ENCODE peak calls at places on chromosome 10, in six cellular contexts. I is HepG2, N is caudate nucleus, C is spleen, D is cardiac muscle cell, Q is endodermal cell. U is an unnamed sample.

GRCh38 chr10:126223512-126224067 is 164.7 kb downstream of the ADAM12 start:
- DNase-seq in I (no peak), N (no peak), Q (no peak), D (no peak), C (no peak), U (no peak)

GRCh38 chr10:101712997-101713396 is 18.0 kb upstream of the FBXW4 start:
- DNase-seq in Q (no peak), D (no peak), N (no peak), I (no peak), C (no peak), U (no peak)

GRCh38 chr10:132667613-132668394 is 118.1 kb downstream of the NKX6-2 start:
- DNase-seq in N (no peak), I (no peak), C (peak; percentile 9), D (no peak), Q (no peak), U (no peak)

GRCh38 chr10:112811741-112812551 is 138.1 kb upstream of the TCF7L2 start:
- DNase-seq in Q (peak; percentile 77), N (peak; percentile 11), D (peak; percentile 92), C (no peak), I (peak; percentile 95), U (peak; percentile 88)

GRCh38 chr10:26024303-26024702 is 90.3 kb downstream of the MYO3A start:
- DNase-seq in C (no peak), I (no peak), N (no peak), D (no peak), Q (no peak), U (no peak)

GRCh38 chr10:45257615-45258014 is 57.8 kb downstream of the OR13A1 start:
- DNase-seq in I (no peak), N (no peak), C (no peak), D (no peak), Q (no peak), U (no peak)

GRCh38 chr10:62348029-62348428 is 26.1 kb upstream of the ZNF365 start:
- DNase-seq in N (no peak), C (no peak), Q (no peak), D (no peak), I (no peak), U (no peak)

GRCh38 chr10:31383810-31384588 is 65.0 kb downstream of the ZEB1 start:
- DNase-seq in C (no peak), I (no peak), N (no peak), D (no peak), Q (no peak), U (no peak)

GRCh38 chr10:110448682-110449418 is 48.9 kb upstream of the DUSP5 start:
- DNase-seq in C (peak; percentile 24), I (no peak), Q (peak; percentile 16), D (no peak), N (no peak), U (no peak)

GRCh38 chr10:49383853-49384252 is 12.0 kb downstream of the DRGX start:
- DNase-seq in D (no peak), C (no peak), Q (no peak), N (no peak), I (no peak), U (no peak)

GRCh38 chr10:49056356-49056755 is 59.0 kb downstream of the VSTM4 start:
- DNase-seq in C (no peak), N (no peak), Q (peak; percentile 41), D (no peak), I (no peak), U (no peak)

GRCh38 chr10:84097787-84098353 is 41.4 kb upstream of the GHITM start:
- DNase-seq in C (no peak), Q (no peak), N (no peak), D (peak; percentile 67), I (no peak), U (no peak)

GRCh38 chr10:34423607-34424325 is 391.3 kb downstream of the PARD3 start:
- DNase-seq in I (no peak), C (no peak), N (no peak), Q (no peak), D (no peak), U (no peak)

GRCh38 chr10:93993782-93994668 is at the start of gene PLCE1:
- DNase-seq in Q (peak; percentile 83), D (peak; percentile 54), N (peak; percentile 5), I (no peak), C (peak; percentile 77), U (no peak)

GRCh38 chr10:17023386-17024298 is 106.0 kb downstream of the CUBN start:
- DNase-seq in C (no peak), N (no peak), Q (peak; percentile 61), D (peak; percentile 98), I (peak; percentile 48), U (peak; percentile 58)

GRCh38 chr10:120012566-120012965 is 120.0 kb downstream of the SEC23IP start:
- DNase-seq in I (no peak), Q (no peak), C (no peak), D (no peak), N (no peak), U (no peak)

GRCh38 chr10:16916496-16916895 is 99.3 kb upstream of the RSU1 start:
- DNase-seq in Q (no peak), D (no peak), I (no peak), C (no peak), N (no peak), U (no peak)

GRCh38 chr10:74208081-74208480 is 57.1 kb downstream of the ADK start:
- DNase-seq in N (no peak), I (no peak), Q (peak; percentile 51), D (no peak), C (no peak), U (no peak)
- H3K27ac ChIP-seq in N (no peak overlapping the region), I (no peak overlapping the region), Q (no peak overlapping the region), D (no peak overlapping the region), C (no peak overlapping the region), U (no peak overlapping the region)

GRCh38 chr10:6163364-6164270 is 39.1 kb upstream of the PFKFB3 start:
- DNase-seq in D (peak; percentile 93), Q (peak; percentile 87), C (peak; percentile 98), I (no peak), N (peak; percentile 64), U (no peak)
- H3K27ac ChIP-seq in D (peak overlapping the region; percentile 97), Q (peak overlapping the region; percentile 42), C (peak overlapping the region; percentile 90), I (no peak overlapping the region), N (peak overlapping the region; percentile 82), U (peak overlapping the region; percentile 53)

GRCh38 chr10:14186245-14186644 is 144.5 kb downstream of the FRMD4A start:
- DNase-seq in N (no peak), I (peak; percentile 7), D (peak; percentile 25), Q (peak; percentile 63), C (no peak), U (no peak)
- H3K27ac ChIP-seq in N (no peak overlapping the region), I (no peak overlapping the region), D (no peak overlapping the region), Q (no peak overlapping the region), C (no peak overlapping the region), U (no peak overlapping the region)

DNA sequence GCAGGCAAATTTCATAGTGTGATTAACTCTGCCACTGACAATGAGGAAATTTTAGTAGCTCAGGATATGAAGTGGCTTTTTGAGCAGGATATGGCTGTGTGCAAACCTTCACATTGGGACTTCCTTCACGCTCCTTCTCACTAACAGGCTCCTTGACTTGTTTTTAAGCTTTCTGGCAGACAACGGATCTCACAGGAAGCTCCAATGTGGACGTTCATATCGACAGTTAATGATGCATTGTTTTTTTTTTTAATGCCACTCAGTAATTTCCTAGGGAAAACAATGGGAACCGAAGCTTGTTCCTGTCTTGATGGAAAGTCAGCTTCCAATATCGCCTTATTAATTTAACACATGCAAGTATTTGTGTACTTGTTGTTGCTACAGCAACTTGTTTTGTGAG is 84.8 kb downstream of the NRP1 start:
- DNase-seq in I (no peak), N (no peak), Q (no peak), D (no peak), C (no peak), U (no peak)
- H3K27ac ChIP-seq in I (no peak overlapping the region), N (no peak overlapping the region), Q (no peak overlapping the region), D (no peak overlapping the region), C (peak overlapping the region; percentile 44), U (peak overlapping the region; percentile 81)

GRCh38 chr10:69837261-69837660 is 35.6 kb downstream of the COL13A1 start:
- DNase-seq in D (no peak), N (no peak), Q (no peak), I (no peak), C (no peak), U (no peak)
- H3K27ac ChIP-seq in D (no peak overlapping the region), N (no peak overlapping the region), Q (no peak overlapping the region), I (no peak overlapping the region), C (no peak overlapping the region), U (no peak overlapping the region)

GRCh38 chr10:4820804-4821401 is 5.1 kb upstream of the AKR1E2 start:
- DNase-seq in D (peak; percentile 34), N (no peak), Q (no peak), I (no peak), C (no peak), U (no peak)
- H3K27ac ChIP-seq in D (no peak overlapping the region), N (no peak overlapping the region), Q (no peak overlapping the region), I (no peak overlapping the region), C (no peak overlapping the region), U (no peak overlapping the region)

GRCh38 chr10:123463176-123463575 is 203.0 kb upstream of the GPR26 start:
- DNase-seq in Q (no peak), I (no peak), D (no peak), C (no peak), N (no peak), U (no peak)
- H3K27ac ChIP-seq in Q (no peak overlapping the region), I (no peak overlapping the region), D (no peak overlapping the region), C (no peak overlapping the region), N (no peak overlapping the region), U (no peak overlapping the region)

GRCh38 chr10:22087365-22087738 is 83.8 kb upstream of the DNAJC1 start:
- DNase-seq in I (no peak), D (no peak), N (no peak), C (no peak), Q (no peak), U (no peak)

DNA sequence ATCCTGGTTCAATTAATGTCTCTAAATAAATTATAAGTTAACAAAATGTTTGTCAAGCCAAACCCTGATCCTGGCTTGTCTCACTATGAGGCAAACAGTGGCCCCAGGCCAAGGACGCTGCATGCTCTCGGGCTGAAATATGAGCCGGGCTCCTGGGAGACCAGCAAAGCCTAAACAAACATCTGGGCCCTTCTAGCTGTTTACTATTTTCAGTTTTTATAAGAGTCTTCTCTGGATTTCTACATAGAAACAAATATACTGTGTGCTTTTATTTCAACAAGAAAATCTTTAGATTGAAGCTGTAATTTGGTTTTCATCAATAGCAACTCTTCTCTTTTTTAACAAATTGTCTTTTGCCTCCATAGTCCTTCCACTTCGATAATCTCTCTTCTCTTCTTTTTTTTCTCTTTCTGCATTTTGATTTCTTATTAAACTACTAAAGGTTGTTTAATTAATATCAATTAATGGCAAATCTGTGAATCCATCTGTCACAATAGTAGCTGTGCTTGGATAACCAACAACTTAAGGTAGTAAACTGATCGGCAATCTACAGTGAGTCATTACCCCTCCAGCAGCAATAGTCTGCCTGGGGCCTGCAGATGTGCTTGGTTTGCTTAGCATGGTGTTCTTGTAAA is 83.3 kb upstream of the DNAJC1 start:
- DNase-seq in D (peak; percentile 89), C (no peak), N (peak; percentile 68), Q (peak; percentile 77), I (peak; percentile 33), U (peak; percentile 20)
- H3K27ac ChIP-seq in D (no peak overlapping the region), C (no peak overlapping the region), N (peak overlapping the region; percentile 49), Q (no peak overlapping the region), I (no peak overlapping the region), U (no peak overlapping the region)

U was measured in epithelial cell of prostate.